ENCODE peak calls at places on chromosomes 12 and 14, in nine cellular contexts. D is mesothelial cell of epicardium; C is KBM-7; E is NB4; B is GM12891; Y is C1 segment of cervical spinal cord; A is NCI-H226; N is heart left ventricle; H is activated CD8-positive, alpha-beta memory T cell treated with anti-CD3 and anti-CD28 coated beads, Interleukin-2, amount 50 U/mL, for 4 hours. F is an unnamed sample.
A peak's percentile ranks its signal among the peaks of the same experiment; 100 is the strongest.

GRCh38 chr12:116404913-116405611 is 127.6 kb upstream of the MED13L start:
- DNase-seq in H (no peak), D (no peak), Y (no peak), B (no peak), A (no peak), C (no peak), N (no peak), E (no peak), F (no peak)

GRCh38 chr12:93894391-93895095 is 217.4 kb downstream of the CRADD start:
- DNase-seq in N (peak; percentile 87), D (no peak), H (no peak), E (no peak), C (peak; percentile 68), Y (peak; percentile 85), B (no peak), A (no peak), F (no peak)

GRCh38 chr14:54591461-54592245 is 24.7 kb downstream of the SAMD4A start:
- DNase-seq in B (no peak), C (no peak), Y (no peak), D (no peak), N (no peak), A (peak; percentile 66), H (no peak), E (no peak), F (no peak)

GRCh38 chr14:50062438-50063039 is 53.8 kb downstream of the VCPKMT start:
- DNase-seq in C (peak; percentile 90), A (peak; percentile 19), Y (no peak), D (no peak), H (peak; percentile 76), N (no peak), E (peak; percentile 87), B (no peak), F (peak; percentile 69)

GRCh38 chr14:50906326-50906725 is 34.5 kb downstream of the ABHD12B start:
- DNase-seq in D (no peak), A (no peak), B (no peak), H (no peak), C (no peak), E (no peak), N (no peak), Y (no peak), F (no peak)

GRCh38 chr14:81423504-81423903 is 23.4 kb upstream of the STON2 start:
- DNase-seq in A (no peak), D (no peak), C (peak; percentile 98), B (no peak), N (peak; percentile 52), Y (peak; percentile 47), H (no peak), E (no peak), F (no peak)

GRCh38 chr12:52132754-52133161 is 53.3 kb downstream of the SMIM41 start:
- DNase-seq in B (no peak), A (no peak), Y (no peak), E (peak; percentile 50), H (no peak), C (no peak), D (no peak), N (peak; percentile 1), F (no peak)

GRCh38 chr14:68181395-68182326 is 362.1 kb downstream of the RAD51B start:
- DNase-seq in C (no peak), Y (no peak), A (no peak), H (no peak), D (no peak), N (no peak), E (no peak), B (no peak), F (peak; percentile 73)

GRCh38 chr12:14700935-14701334 is 4.5 kb upstream of the GUCY2C start:
- DNase-seq in E (no peak), A (no peak), D (no peak), C (no peak), N (no peak), H (no peak), B (no peak), Y (no peak), F (no peak)

GRCh38 chr12:112102127-112102526 is 6.5 kb downstream of the NAA25 start:
- DNase-seq in C (no peak), D (no peak), Y (no peak), B (no peak), H (no peak), E (no peak), A (no peak), N (no peak), F (no peak)

GRCh38 chr14:105199093-105199492 is 18.0 kb upstream of the NUDT14 start:
- DNase-seq in B (no peak), C (no peak), E (peak; percentile 73), D (no peak), N (peak; percentile 74), H (no peak), Y (no peak), A (peak; percentile 73), F (peak; percentile 31)

GRCh38 chr12:98256830-98257229 is 258.6 kb upstream of the TMPO start:
- DNase-seq in D (no peak), H (no peak), N (no peak), A (no peak), C (no peak), Y (no peak), B (no peak), E (no peak), F (no peak)

GRCh38 chr12:67382206-67382871 is 113.2 kb downstream of the CAND1 start:
- DNase-seq in H (no peak), A (no peak), B (no peak), N (no peak), E (no peak), C (no peak), D (no peak), Y (no peak), F (peak; percentile 24)